ENCODE peak calls at places on chromosome 14, in nine cellular contexts. E is suprapubic skin, W is transverse colon, L is GM23338, G is stomach, X is GM12878, F is GM12892, Q is HCT116, P is H1. I is an unnamed sample.

GRCh38 chr14:91731018-91731417 is 868 bp downstream of the CATSPERB start:
- DNase-seq in E (no peak), W (no peak), L (no peak), G (no peak), X (no peak), F (no peak), Q (no peak), P (no peak), I (no peak)

GRCh38 chr14:42014301-42014700 is 407.6 kb downstream of the LRFN5 start:
- DNase-seq in E (no peak), W (no peak), L (no peak), G (no peak), X (no peak), F (no peak), Q (no peak), P (no peak), I (no peak)

GRCh38 chr14:96821501-96821900 is 24.3 kb downstream of the VRK1 start:
- DNase-seq in E (no peak), W (no peak), L (no peak), G (no peak), X (no peak), F (no peak), Q (no peak), P (no peak), I (no peak)

GRCh38 chr14:104851896-104852663 is 13.0 kb upstream of the CEP170B start:
- DNase-seq in E (peak; percentile 41), W (no peak), L (peak; percentile 23), G (no peak), X (no peak), F (no peak), Q (no peak), P (no peak), I (no peak)

GRCh38 chr14:59346796-59347510 is 118.2 kb downstream of the GPR135 start:
- DNase-seq in E (no peak), W (no peak), L (no peak), G (no peak), X (no peak), F (no peak), Q (no peak), P (no peak), I (no peak)

GRCh38 chr14:102848830-102849521 is 71.7 kb downstream of the TRAF3 start:
- DNase-seq in E (no peak), W (peak; percentile 65), L (no peak), G (peak; percentile 36), X (no peak), F (no peak), Q (no peak), P (no peak), I (no peak)

GRCh38 chr14:73503648-73504047 is 12.9 kb downstream of the RIOX1 start:
- DNase-seq in E (no peak), W (no peak), L (no peak), G (no peak), X (peak; percentile 27), F (no peak), Q (no peak), P (no peak), I (no peak)

GRCh38 chr14:92676448-92677086 is 71.9 kb downstream of the LGMN start:
- DNase-seq in E (peak; percentile 18), W (no peak), L (no peak), G (no peak), X (no peak), F (no peak), Q (no peak), P (no peak), I (no peak)

GRCh38 chr14:33792387-33793368 is 158.2 kb downstream of the EGLN3 start:
- DNase-seq in E (peak; percentile 77), W (peak; percentile 83), L (peak; percentile 85), G (peak; percentile 85), X (peak; percentile 15), F (peak; percentile 47), Q (peak; percentile 29), P (peak; percentile 46), I (peak; percentile 21)

GRCh38 chr14:23068792-23069412 is 11.6 kb upstream of the CDH24 start:
- DNase-seq in E (no peak), W (peak; percentile 86), L (peak; percentile 96), G (peak; percentile 84), X (peak; percentile 67), F (peak; percentile 77), Q (peak; percentile 88), P (peak; percentile 84), I (peak; percentile 65)

GRCh38 chr14:71539660-71540285 is 392.5 kb upstream of the RGS6 start:
- DNase-seq in E (no peak), W (no peak), L (no peak), G (no peak), X (no peak), F (no peak), Q (no peak), P (no peak), I (no peak)

GRCh38 chr14:54483073-54483745 is 5.6 kb downstream of the GMFB start:
- DNase-seq in E (no peak), W (no peak), L (no peak), G (no peak), X (no peak), F (no peak), Q (no peak), P (no peak), I (no peak)

GRCh38 chr14:54881235-54881760 is 21.3 kb downstream of the GCH1 start:
- DNase-seq in E (no peak), W (no peak), L (no peak), G (no peak), X (peak; percentile 87), F (no peak), Q (no peak), P (no peak), I (no peak)

GRCh38 chr14:104586832-104587620 is 7.5 kb downstream of the C14orf180 start:
- DNase-seq in E (no peak), W (no peak), L (no peak), G (peak; percentile 80), X (no peak), F (no peak), Q (no peak), P (no peak), I (no peak)

GRCh38 chr14:93320489-93320888 is 12.3 kb downstream of the BTBD7 start:
- DNase-seq in E (no peak), W (no peak), L (no peak), G (no peak), X (no peak), F (no peak), Q (no peak), P (no peak), I (no peak)

GRCh38 chr14:86035882-86036281 is 505.9 kb downstream of the FLRT2 start:
- DNase-seq in E (no peak), W (no peak), L (peak; percentile 75), G (no peak), X (no peak), F (no peak), Q (no peak), P (no peak), I (peak; percentile 39)

GRCh38 chr14:104558231-104559042 is 21.1 kb upstream of the C14orf180 start:
- DNase-seq in E (no peak), W (no peak), L (no peak), G (no peak), X (no peak), F (no peak), Q (no peak), P (no peak), I (no peak)

GRCh38 chr14:68389973-68390372 is 402.9 kb downstream of the ZFP36L1 start:
- DNase-seq in E (no peak), W (no peak), L (no peak), G (no peak), X (no peak), F (no peak), Q (no peak), P (no peak), I (no peak)

GRCh38 chr14:68386446-68386845 is 406.4 kb downstream of the ZFP36L1 start:
- DNase-seq in E (no peak), W (no peak), L (no peak), G (no peak), X (no peak), F (no peak), Q (no peak), P (no peak), I (no peak)

GRCh38 chr14:68384881-68385280 is 408.0 kb downstream of the ZFP36L1 start:
- DNase-seq in E (no peak), W (no peak), L (no peak), G (no peak), X (no peak), F (no peak), Q (no peak), P (no peak), I (no peak)

GRCh38 chr14:68384335-68384734 is 408.5 kb downstream of the ZFP36L1 start:
- DNase-seq in E (no peak), W (peak; percentile 37), L (no peak), G (no peak), X (no peak), F (no peak), Q (no peak), P (no peak), I (peak; percentile 49)

GRCh38 chr14:68386950-68387779 is 405.7 kb downstream of the ZFP36L1 start:
- DNase-seq in E (no peak), W (no peak), L (no peak), G (no peak), X (no peak), F (no peak), Q (no peak), P (no peak), I (no peak)
- TF ChIP-seq POLR2AphosphoS5 in E (no peak), W (peak; percentile 45), L (no peak), G (no peak), X (no peak), F (no peak), Q (no peak), P (no peak), I (no peak)

GRCh38 chr14:75254381-75254821 is 24.2 kb upstream of the FOS start:
- DNase-seq in E (peak; percentile 81), W (peak; percentile 90), L (no peak), G (peak; percentile 77), X (no peak), F (no peak), Q (no peak), P (no peak), I (no peak)
- TF ChIP-seq POLR2AphosphoS5 in E (peak; percentile 53), W (peak; percentile 38), L (no peak), G (peak; percentile 71), X (no peak), F (no peak), Q (no peak), P (no peak), I (no peak)

GRCh38 chr14:24439830-24440605 is 2.6 kb downstream of the SDR39U1 start:
- DNase-seq in E (peak; percentile 65), W (no peak), L (no peak), G (no peak), X (no peak), F (no peak), Q (no peak), P (no peak), I (no peak)
- TF ChIP-seq POLR2AphosphoS5 in E (no peak), W (no peak), L (no peak), G (no peak), X (peak; percentile 15), F (peak; percentile 70), Q (peak; percentile 47), P (no peak), I (peak; percentile 47)

DNA sequence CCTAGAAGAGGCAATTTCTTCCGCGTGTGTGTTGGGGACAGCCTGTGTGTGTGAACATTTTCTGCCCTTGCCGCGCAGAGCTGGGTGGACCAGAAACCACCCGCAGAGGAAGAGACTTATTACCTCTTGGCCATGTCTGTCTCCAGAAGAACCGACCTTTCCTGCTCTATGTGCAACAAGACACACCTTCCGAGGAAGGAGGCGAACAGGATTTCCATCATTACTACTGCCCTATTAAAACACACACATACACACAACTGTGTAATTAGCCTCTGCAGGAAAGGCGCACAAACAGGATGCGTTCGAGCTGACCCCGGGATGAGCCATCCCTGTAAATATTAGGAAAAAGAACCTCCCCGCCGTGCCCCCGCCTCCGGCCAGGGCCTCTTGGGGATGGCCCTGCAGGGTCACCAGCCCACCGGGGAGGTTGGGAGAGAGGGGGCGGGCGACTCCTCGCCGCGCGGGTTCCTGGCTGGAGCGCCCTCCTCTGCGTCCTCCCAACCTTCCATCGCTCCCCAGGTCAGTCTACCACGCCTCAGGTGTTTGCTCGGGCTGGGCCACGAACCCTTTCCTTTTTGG is 484 bp upstream of the PRKCH start:
- DNase-seq in E (no peak), W (no peak), L (peak; percentile 18), G (no peak), X (no peak), F (no peak), Q (no peak), P (no peak), I (no peak)
- TF ChIP-seq POLR2AphosphoS5 in E (no peak), W (no peak), L (no peak), G (no peak), X (no peak), F (no peak), Q (no peak), P (no peak), I (no peak)